ENCODE peak calls at places on chromosomes 2 and 18, in seven cellular contexts. One of them, this sample, is unnamed. For H3K4me1, the result is how much of the 10 kb centered on the place peaks cover.

GRCh38 chr2:118705032-118705431 is 142.4 kb downstream of the EN1 start:
- DNase-seq in endodermal cell: no peak
- DNase-seq in tibial nerve: no peak
- DNase-seq in cardiac muscle cell: peak
- DNase-seq in effector memory CD4-positive, alpha-beta T cell: no peak
- DNase-seq in heart right ventricle: no peak
- DNase-seq in ovary: no peak
- DNase-seq in this sample: peak

GRCh38 chr2:221500501-221501209 is 71.4 kb downstream of the EPHA4 start:
- DNase-seq in effector memory CD4-positive, alpha-beta T cell: no peak
- DNase-seq in endodermal cell: no peak
- DNase-seq in cardiac muscle cell: no peak
- DNase-seq in ovary: no peak
- DNase-seq in tibial nerve: no peak
- DNase-seq in heart right ventricle: no peak
- DNase-seq in this sample: no peak

GRCh38 chr2:31581124-31581795 is 522 bp upstream of the SRD5A2 start:
- DNase-seq in tibial nerve: no peak
- DNase-seq in endodermal cell: no peak
- DNase-seq in effector memory CD4-positive, alpha-beta T cell: no peak
- DNase-seq in cardiac muscle cell: no peak
- DNase-seq in heart right ventricle: no peak
- DNase-seq in ovary: no peak
- DNase-seq in this sample: no peak

GRCh38 chr2:70111752-70112591 is 24.7 kb downstream of the PCBP1 start:
- DNase-seq in effector memory CD4-positive, alpha-beta T cell: no peak
- DNase-seq in cardiac muscle cell: peak
- DNase-seq in ovary: no peak
- DNase-seq in heart right ventricle: no peak
- DNase-seq in endodermal cell: peak
- DNase-seq in tibial nerve: no peak
- DNase-seq in this sample: no peak

GRCh38 chr18:60982296-60982695 is 350.9 kb upstream of the CDH20 start:
- DNase-seq in endodermal cell: no peak
- DNase-seq in heart right ventricle: no peak
- DNase-seq in effector memory CD4-positive, alpha-beta T cell: no peak
- DNase-seq in cardiac muscle cell: no peak
- DNase-seq in ovary: no peak
- DNase-seq in tibial nerve: no peak
- DNase-seq in this sample: no peak

GRCh38 chr2:226211439-226211838 is 588.2 kb downstream of the IRS1 start:
- DNase-seq in ovary: no peak
- DNase-seq in cardiac muscle cell: peak
- DNase-seq in effector memory CD4-positive, alpha-beta T cell: no peak
- DNase-seq in tibial nerve: no peak
- DNase-seq in endodermal cell: no peak
- DNase-seq in heart right ventricle: no peak
- DNase-seq in this sample: no peak

GRCh38 chr18:62876106-62876505 is 160.8 kb downstream of the PHLPP1 start:
- DNase-seq in heart right ventricle: no peak
- DNase-seq in effector memory CD4-positive, alpha-beta T cell: no peak
- DNase-seq in endodermal cell: no peak
- DNase-seq in ovary: no peak
- DNase-seq in cardiac muscle cell: no peak
- DNase-seq in tibial nerve: no peak
- DNase-seq in this sample: no peak

GRCh38 chr2:98334439-98335078 is 11.7 kb upstream of the CNGA3 start:
- DNase-seq in heart right ventricle: no peak
- DNase-seq in endodermal cell: peak
- DNase-seq in cardiac muscle cell: peak
- DNase-seq in tibial nerve: no peak
- DNase-seq in effector memory CD4-positive, alpha-beta T cell: no peak
- DNase-seq in ovary: no peak
- DNase-seq in this sample: peak

GRCh38 chr2:241425368-241425767 is 69.3 kb downstream of the FARP2 start:
- DNase-seq in tibial nerve: no peak
- DNase-seq in endodermal cell: no peak
- DNase-seq in cardiac muscle cell: no peak
- DNase-seq in effector memory CD4-positive, alpha-beta T cell: no peak
- DNase-seq in ovary: no peak
- DNase-seq in heart right ventricle: no peak
- DNase-seq in this sample: no peak

DNA sequence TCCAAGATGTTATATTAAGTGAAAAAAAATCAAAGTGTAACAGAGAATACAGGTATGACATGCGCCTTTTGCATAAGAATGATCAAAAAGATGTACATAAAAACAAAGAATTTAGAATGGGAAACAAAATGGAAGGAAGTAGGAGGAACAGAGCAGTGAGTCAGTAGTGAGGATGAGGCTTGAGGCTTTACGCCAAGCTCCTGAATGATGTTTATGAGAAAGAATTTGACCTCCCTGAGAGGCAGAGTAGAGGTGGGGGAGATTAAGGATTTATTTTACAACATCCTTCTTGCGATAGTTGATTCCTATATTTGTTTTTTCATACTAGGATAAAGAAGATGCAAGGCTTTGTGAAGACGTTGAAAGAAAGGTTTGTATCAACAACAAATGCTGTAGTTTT is 81.4 kb downstream of the DCDC2C start:
- DNase-seq in effector memory CD4-positive, alpha-beta T cell: no peak
- DNase-seq in endodermal cell: no peak
- DNase-seq in cardiac muscle cell: peak
- DNase-seq in ovary: no peak
- DNase-seq in tibial nerve: no peak
- DNase-seq in heart right ventricle: no peak
- DNase-seq in this sample: peak
- H3K27ac ChIP-seq in effector memory CD4-positive, alpha-beta T cell: no peak
- H3K27ac ChIP-seq in endodermal cell: no peak
- H3K27ac ChIP-seq in cardiac muscle cell: no peak
- H3K27ac ChIP-seq in ovary: no peak
- H3K27ac ChIP-seq in tibial nerve: no peak
- H3K27ac ChIP-seq in heart right ventricle: no peak
- H3K27ac ChIP-seq in this sample: peak

DNA sequence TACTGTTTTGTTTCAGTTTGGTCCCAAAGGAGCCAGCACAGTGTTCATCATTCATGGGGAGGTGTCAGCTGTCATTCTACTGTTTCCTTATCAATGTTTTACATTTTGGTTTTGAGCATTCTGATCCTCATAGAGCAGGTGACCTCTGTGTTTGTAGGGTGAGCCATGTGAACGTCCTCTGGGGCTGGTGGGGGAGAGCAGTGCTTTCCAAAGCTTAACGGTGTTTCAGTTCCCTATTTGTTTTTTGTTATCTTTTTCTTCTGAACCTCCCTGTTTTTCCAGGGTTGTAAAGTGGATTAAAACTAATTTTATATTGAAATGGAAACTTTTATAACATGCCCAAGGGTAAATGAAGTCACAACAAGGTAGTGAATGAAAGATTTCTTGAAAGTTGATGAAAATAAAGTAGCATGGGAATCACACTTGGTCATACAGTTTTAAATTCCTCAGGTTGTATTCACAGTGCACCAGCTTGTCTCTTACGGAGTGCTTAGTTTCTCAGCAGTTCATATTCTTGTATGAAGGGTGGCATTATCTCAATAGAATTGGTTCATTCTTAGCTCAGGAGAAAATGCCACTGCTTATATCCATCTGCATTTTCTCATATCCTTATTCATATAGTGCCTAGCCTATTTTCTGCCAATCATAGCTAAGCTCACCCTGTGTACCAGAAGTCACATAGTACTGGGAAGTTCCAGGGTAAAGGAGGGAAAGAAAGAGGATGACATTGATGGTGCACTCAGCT is 54.5 kb downstream of the MAP4K4 start:
- DNase-seq in heart right ventricle: no peak
- DNase-seq in cardiac muscle cell: no peak
- DNase-seq in tibial nerve: no peak
- DNase-seq in effector memory CD4-positive, alpha-beta T cell: no peak
- DNase-seq in endodermal cell: no peak
- DNase-seq in ovary: no peak
- DNase-seq in this sample: no peak
- H3K4me1 ChIP-seq in heart right ventricle: half or more
- H3K4me1 ChIP-seq in cardiac muscle cell: half or more
- H3K4me1 ChIP-seq in tibial nerve: under half
- H3K4me1 ChIP-seq in effector memory CD4-positive, alpha-beta T cell: under half
- H3K4me1 ChIP-seq in endodermal cell: under half
- H3K4me1 ChIP-seq in ovary: under half
- H3K4me1 ChIP-seq in this sample: half or more

GRCh38 chr2:30149513-30149912 is 2.7 kb downstream of the YPEL5 start:
- DNase-seq in tibial nerve: no peak
- DNase-seq in ovary: no peak
- DNase-seq in endodermal cell: peak
- DNase-seq in cardiac muscle cell: peak
- DNase-seq in heart right ventricle: no peak
- DNase-seq in effector memory CD4-positive, alpha-beta T cell: no peak
- DNase-seq in this sample: no peak
- H3K27ac ChIP-seq in tibial nerve: no peak
- H3K27ac ChIP-seq in ovary: no peak
- H3K27ac ChIP-seq in endodermal cell: no peak
- H3K27ac ChIP-seq in cardiac muscle cell: no peak
- H3K27ac ChIP-seq in heart right ventricle: peak
- H3K27ac ChIP-seq in effector memory CD4-positive, alpha-beta T cell: no peak
- H3K27ac ChIP-seq in this sample: no peak

DNA sequence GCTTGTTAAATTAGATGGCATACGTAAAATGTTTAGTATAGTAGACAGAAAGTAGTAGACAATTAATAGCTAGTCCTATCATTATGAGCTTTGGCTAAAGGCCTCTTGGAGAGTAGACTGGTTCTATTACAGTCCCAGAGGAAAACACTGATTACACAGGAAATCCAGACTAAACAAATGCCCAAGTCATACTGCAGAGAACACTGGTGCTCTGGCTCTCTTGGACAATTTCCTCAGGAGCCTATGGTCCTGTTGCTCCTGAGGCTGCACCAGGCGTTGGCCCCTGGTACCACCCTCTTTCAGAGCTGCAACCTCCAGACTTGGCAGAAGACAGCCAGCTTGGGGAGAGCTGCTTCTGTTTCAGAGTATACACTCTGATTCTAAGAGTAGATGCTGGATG is 41.8 kb downstream of the STAT1 start:
- DNase-seq in ovary: no peak
- DNase-seq in endodermal cell: no peak
- DNase-seq in tibial nerve: no peak
- DNase-seq in effector memory CD4-positive, alpha-beta T cell: no peak
- DNase-seq in cardiac muscle cell: no peak
- DNase-seq in heart right ventricle: no peak
- DNase-seq in this sample: no peak
- H3K4me1 ChIP-seq in ovary: under half
- H3K4me1 ChIP-seq in endodermal cell: under half
- H3K4me1 ChIP-seq in tibial nerve: under half
- H3K4me1 ChIP-seq in effector memory CD4-positive, alpha-beta T cell: under half
- H3K4me1 ChIP-seq in cardiac muscle cell: under half
- H3K4me1 ChIP-seq in heart right ventricle: under half
- H3K4me1 ChIP-seq in this sample: under half

GRCh38 chr2:235468978-235469694 is 24.7 kb upstream of the AGAP1 start:
- DNase-seq in ovary: no peak
- DNase-seq in cardiac muscle cell: peak
- DNase-seq in endodermal cell: peak
- DNase-seq in effector memory CD4-positive, alpha-beta T cell: no peak
- DNase-seq in heart right ventricle: no peak
- DNase-seq in tibial nerve: no peak
- DNase-seq in this sample: peak
- H3K27ac ChIP-seq in ovary: no peak
- H3K27ac ChIP-seq in cardiac muscle cell: no peak
- H3K27ac ChIP-seq in endodermal cell: no peak
- H3K27ac ChIP-seq in effector memory CD4-positive, alpha-beta T cell: no peak
- H3K27ac ChIP-seq in heart right ventricle: no peak
- H3K27ac ChIP-seq in tibial nerve: peak
- H3K27ac ChIP-seq in this sample: no peak

GRCh38 chr2:161165811-161166210 is 5.6 kb downstream of the TANK start:
- DNase-seq in effector memory CD4-positive, alpha-beta T cell: no peak
- DNase-seq in endodermal cell: no peak
- DNase-seq in ovary: no peak
- DNase-seq in cardiac muscle cell: no peak
- DNase-seq in heart right ventricle: no peak
- DNase-seq in tibial nerve: no peak
- DNase-seq in this sample: no peak
- H3K4me1 ChIP-seq in effector memory CD4-positive, alpha-beta T cell: under half
- H3K4me1 ChIP-seq in endodermal cell: under half
- H3K4me1 ChIP-seq in ovary: under half
- H3K4me1 ChIP-seq in cardiac muscle cell: under half
- H3K4me1 ChIP-seq in heart right ventricle: under half
- H3K4me1 ChIP-seq in tibial nerve: under half
- H3K4me1 ChIP-seq in this sample: under half

GRCh38 chr18:22185298-22185697 is 15.9 kb downstream of the GATA6 start:
- DNase-seq in effector memory CD4-positive, alpha-beta T cell: no peak
- DNase-seq in tibial nerve: no peak
- DNase-seq in cardiac muscle cell: no peak
- DNase-seq in ovary: peak
- DNase-seq in endodermal cell: peak
- DNase-seq in heart right ventricle: peak
- DNase-seq in this sample: no peak

GRCh38 chr18:22183647-22184161 is 14.3 kb downstream of the GATA6 start:
- DNase-seq in heart right ventricle: no peak
- DNase-seq in ovary: no peak
- DNase-seq in effector memory CD4-positive, alpha-beta T cell: no peak
- DNase-seq in cardiac muscle cell: no peak
- DNase-seq in tibial nerve: no peak
- DNase-seq in endodermal cell: peak
- DNase-seq in this sample: no peak

GRCh38 chr18:22185723-22186386 is 16.5 kb downstream of the GATA6 start:
- DNase-seq in effector memory CD4-positive, alpha-beta T cell: no peak
- DNase-seq in tibial nerve: no peak
- DNase-seq in heart right ventricle: no peak
- DNase-seq in endodermal cell: peak
- DNase-seq in cardiac muscle cell: no peak
- DNase-seq in ovary: no peak
- DNase-seq in this sample: no peak

GRCh38 chr18:22188551-22189267 is 19.3 kb downstream of the GATA6 start:
- DNase-seq in heart right ventricle: no peak
- DNase-seq in endodermal cell: peak
- DNase-seq in cardiac muscle cell: peak
- DNase-seq in effector memory CD4-positive, alpha-beta T cell: no peak
- DNase-seq in ovary: peak
- DNase-seq in tibial nerve: no peak
- DNase-seq in this sample: no peak

DNA sequence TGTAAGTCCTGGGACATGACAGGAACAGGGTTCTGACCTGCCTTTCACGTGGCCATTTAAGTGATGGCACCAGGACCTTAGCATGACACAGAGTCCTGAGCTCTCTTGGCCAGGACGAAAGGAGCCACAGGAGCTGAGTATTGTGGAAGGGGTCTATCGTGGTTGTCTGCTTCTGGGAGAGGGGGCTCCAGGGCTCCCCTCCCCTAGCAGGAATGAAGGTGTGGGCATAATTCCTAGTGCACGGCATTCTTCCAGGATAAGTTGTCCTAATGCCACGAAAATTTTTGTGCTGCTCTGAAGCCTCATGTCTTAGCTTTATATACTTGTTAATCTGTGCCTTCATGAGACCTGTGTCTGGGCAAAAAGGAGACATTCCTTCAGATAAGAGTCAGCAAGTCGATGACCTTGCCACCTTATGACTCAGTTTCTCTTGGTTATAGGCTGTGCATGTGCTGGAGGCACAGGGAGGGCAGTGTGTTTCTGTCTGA is 17.1 kb downstream of the GATA6 start:
- DNase-seq in effector memory CD4-positive, alpha-beta T cell: no peak
- DNase-seq in heart right ventricle: no peak
- DNase-seq in cardiac muscle cell: no peak
- DNase-seq in tibial nerve: no peak
- DNase-seq in endodermal cell: peak
- DNase-seq in ovary: no peak
- DNase-seq in this sample: peak
- H3K27ac ChIP-seq in effector memory CD4-positive, alpha-beta T cell: no peak
- H3K27ac ChIP-seq in heart right ventricle: peak
- H3K27ac ChIP-seq in cardiac muscle cell: peak
- H3K27ac ChIP-seq in tibial nerve: no peak
- H3K27ac ChIP-seq in endodermal cell: no peak
- H3K27ac ChIP-seq in ovary: peak
- H3K27ac ChIP-seq in this sample: no peak